ENCODE peak calls at places on chromosomes 1 and 21, in four cellular contexts. One of them, this sample, is unnamed.

GRCh38 chr1:46401964-46402626 is 8.0 kb downstream of the FAAH start:
- DNase-seq in IMR-90: peak
- DNase-seq in A549: peak
- DNase-seq in fibroblast of the aortic adventitia: peak
- DNase-seq in this sample: peak

GRCh38 chr1:22518379-22518778 is 44.9 kb upstream of the EPHA8 start:
- DNase-seq in IMR-90: peak
- DNase-seq in A549: no peak
- DNase-seq in fibroblast of the aortic adventitia: no peak
- DNase-seq in this sample: no peak

GRCh38 chr1:233543338-233544255 is 70.3 kb upstream of the KCNK1 start:
- DNase-seq in IMR-90: peak
- DNase-seq in A549: peak
- DNase-seq in fibroblast of the aortic adventitia: peak
- DNase-seq in this sample: peak

GRCh38 chr1:179298952-179299351 is 5.4 kb downstream of the SOAT1 start:
- DNase-seq in IMR-90: no peak
- DNase-seq in A549: no peak
- DNase-seq in fibroblast of the aortic adventitia: no peak
- DNase-seq in this sample: no peak

GRCh38 chr1:68819190-68819829 is 322.4 kb upstream of the DEPDC1 start:
- DNase-seq in IMR-90: peak
- DNase-seq in A549: peak
- DNase-seq in fibroblast of the aortic adventitia: peak
- DNase-seq in this sample: peak

GRCh38 chr21:43640437-43640836 is 18.9 kb downstream of the HSF2BP start:
- DNase-seq in IMR-90: no peak
- DNase-seq in A549: no peak
- DNase-seq in fibroblast of the aortic adventitia: no peak
- DNase-seq in this sample: no peak

GRCh38 chr1:164561461-164561860 is 2.5 kb downstream of the PBX1 start:
- DNase-seq in IMR-90: no peak
- DNase-seq in A549: no peak
- DNase-seq in fibroblast of the aortic adventitia: peak
- DNase-seq in this sample: peak

GRCh38 chr1:166740668-166741276 is 98.5 kb upstream of the POGK start:
- DNase-seq in IMR-90: no peak
- DNase-seq in A549: no peak
- DNase-seq in fibroblast of the aortic adventitia: peak
- DNase-seq in this sample: no peak

GRCh38 chr1:60090662-60091061 is 17.1 kb upstream of the C1orf87 start:
- DNase-seq in IMR-90: no peak
- DNase-seq in A549: no peak
- DNase-seq in fibroblast of the aortic adventitia: no peak
- DNase-seq in this sample: no peak

GRCh38 chr1:195580988-195581387 is 1027.3 kb downstream of the KCNT2 start:
- DNase-seq in IMR-90: peak
- DNase-seq in A549: no peak
- DNase-seq in fibroblast of the aortic adventitia: no peak
- DNase-seq in this sample: no peak

GRCh38 chr21:29007801-29008200 is 11.3 kb downstream of the RWDD2B start:
- DNase-seq in IMR-90: peak
- DNase-seq in A549: no peak
- DNase-seq in fibroblast of the aortic adventitia: no peak
- DNase-seq in this sample: no peak

GRCh38 chr1:193311226-193311948 is 125.0 kb upstream of the B3GALT2 start:
- DNase-seq in IMR-90: no peak
- DNase-seq in A549: no peak
- DNase-seq in fibroblast of the aortic adventitia: no peak
- DNase-seq in this sample: no peak

GRCh38 chr21:46153259-46154154 is 1.9 kb downstream of the FTCD start:
- DNase-seq in IMR-90: no peak
- DNase-seq in A549: no peak
- DNase-seq in fibroblast of the aortic adventitia: peak
- DNase-seq in this sample: no peak

GRCh38 chr1:234737915-234738314 is 127.9 kb upstream of the IRF2BP2 start:
- DNase-seq in IMR-90: no peak
- DNase-seq in A549: no peak
- DNase-seq in fibroblast of the aortic adventitia: no peak
- DNase-seq in this sample: no peak

GRCh38 chr1:119791377-119791776 is 19.9 kb downstream of the REG4 start:
- DNase-seq in IMR-90: no peak
- DNase-seq in A549: no peak
- DNase-seq in fibroblast of the aortic adventitia: no peak
- DNase-seq in this sample: no peak

GRCh38 chr1:204367956-204368355 is 8.2 kb upstream of the PLEKHA6 start:
- DNase-seq in IMR-90: no peak
- DNase-seq in A549: no peak
- DNase-seq in fibroblast of the aortic adventitia: no peak
- DNase-seq in this sample: peak

GRCh38 chr1:229887043-229887822 is 179.8 kb upstream of the GALNT2 start:
- DNase-seq in IMR-90: no peak
- DNase-seq in A549: peak
- DNase-seq in fibroblast of the aortic adventitia: no peak
- DNase-seq in this sample: no peak

GRCh38 chr1:25572708-25573590 is 29.5 kb downstream of the LDLRAP1 start:
- DNase-seq in IMR-90: peak
- DNase-seq in A549: peak
- DNase-seq in fibroblast of the aortic adventitia: peak
- DNase-seq in this sample: peak

DNA sequence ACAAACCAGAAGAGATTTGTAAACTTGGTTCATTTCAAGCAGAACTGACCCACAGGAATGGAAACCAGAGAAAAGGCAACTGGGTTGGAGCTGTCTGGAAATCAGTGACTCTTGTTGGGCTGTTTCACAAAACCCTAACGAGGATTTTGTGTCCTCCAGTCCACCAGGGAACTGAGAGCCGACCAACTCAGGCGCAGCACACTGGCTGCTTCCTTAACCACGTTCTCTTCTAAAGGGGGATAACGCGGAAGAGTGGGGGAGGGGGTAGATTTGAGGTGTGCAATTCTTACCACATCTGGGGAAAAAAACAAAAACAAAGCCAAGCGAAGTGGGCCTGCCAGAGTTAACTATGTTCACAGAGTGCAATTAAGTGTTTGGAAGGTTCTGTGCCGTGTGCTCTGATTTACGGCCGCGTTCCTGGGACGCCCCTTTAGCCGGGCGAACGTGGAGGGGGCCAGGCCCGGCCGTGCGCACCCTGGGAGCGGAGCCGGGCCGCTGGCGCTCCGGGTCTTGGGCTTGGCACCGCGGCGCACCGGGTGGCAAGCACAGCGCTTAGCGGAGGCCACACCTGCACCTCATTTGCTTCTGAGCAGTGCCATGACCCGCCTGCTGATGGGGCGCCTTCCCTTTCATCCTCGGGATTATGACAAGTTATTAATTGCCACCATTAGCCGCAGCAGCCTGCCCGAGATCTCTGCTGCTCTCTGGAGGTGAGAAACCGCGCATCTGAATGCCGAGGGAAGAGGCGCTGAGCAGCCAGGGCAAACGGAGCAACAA is 248.6 kb upstream of the FOXD3 start:
- DNase-seq in IMR-90: no peak
- DNase-seq in A549: no peak
- DNase-seq in fibroblast of the aortic adventitia: no peak
- DNase-seq in this sample: no peak
- TF ChIP-seq CTCF in IMR-90: no peak
- TF ChIP-seq CTCF in A549: no peak
- TF ChIP-seq CTCF in fibroblast of the aortic adventitia: no peak
- TF ChIP-seq CTCF in this sample: peak

GRCh38 chr1:244958593-244958992 is 94.2 kb upstream of the HNRNPU start:
- DNase-seq in IMR-90: no peak
- DNase-seq in A549: no peak
- DNase-seq in fibroblast of the aortic adventitia: no peak
- DNase-seq in this sample: no peak

GRCh38 chr1:244957122-244957521 is 92.8 kb upstream of the HNRNPU start:
- DNase-seq in IMR-90: no peak
- DNase-seq in A549: no peak
- DNase-seq in fibroblast of the aortic adventitia: no peak
- DNase-seq in this sample: no peak

GRCh38 chr1:244954358-244954757 is 90.0 kb upstream of the HNRNPU start:
- DNase-seq in IMR-90: no peak
- DNase-seq in A549: no peak
- DNase-seq in fibroblast of the aortic adventitia: no peak
- DNase-seq in this sample: no peak

GRCh38 chr1:244955661-244956060 is 91.3 kb upstream of the HNRNPU start:
- DNase-seq in IMR-90: no peak
- DNase-seq in A549: no peak
- DNase-seq in fibroblast of the aortic adventitia: no peak
- DNase-seq in this sample: no peak

GRCh38 chr1:244957525-244957924 is 93.2 kb upstream of the HNRNPU start:
- DNase-seq in IMR-90: no peak
- DNase-seq in A549: no peak
- DNase-seq in fibroblast of the aortic adventitia: no peak
- DNase-seq in this sample: no peak
- H3K4me3 ChIP-seq in IMR-90: no peak
- H3K4me3 ChIP-seq in A549: no peak
- H3K4me3 ChIP-seq in fibroblast of the aortic adventitia: no peak
- H3K4me3 ChIP-seq in this sample: no peak

GRCh38 chr1:81259620-81260411 is 540.9 kb upstream of the ADGRL2 start:
- DNase-seq in IMR-90: no peak
- DNase-seq in A549: no peak
- DNase-seq in fibroblast of the aortic adventitia: no peak
- DNase-seq in this sample: no peak

GRCh38 chr1:81252471-81253160 is 548.1 kb upstream of the ADGRL2 start:
- DNase-seq in IMR-90: no peak
- DNase-seq in A549: no peak
- DNase-seq in fibroblast of the aortic adventitia: no peak
- DNase-seq in this sample: no peak

GRCh38 chr1:81254068-81254467 is 546.7 kb upstream of the ADGRL2 start:
- DNase-seq in IMR-90: no peak
- DNase-seq in A549: no peak
- DNase-seq in fibroblast of the aortic adventitia: no peak
- DNase-seq in this sample: no peak

GRCh38 chr1:81254560-81254959 is 546.2 kb upstream of the ADGRL2 start:
- DNase-seq in IMR-90: no peak
- DNase-seq in A549: peak
- DNase-seq in fibroblast of the aortic adventitia: no peak
- DNase-seq in this sample: peak
- TF ChIP-seq CTCF in IMR-90: peak
- TF ChIP-seq CTCF in A549: no peak
- TF ChIP-seq CTCF in fibroblast of the aortic adventitia: peak
- TF ChIP-seq CTCF in this sample: peak

GRCh38 chr1:210311726-210312493 is 16.8 kb upstream of the HHAT start:
- DNase-seq in IMR-90: no peak
- DNase-seq in A549: no peak
- DNase-seq in fibroblast of the aortic adventitia: peak
- DNase-seq in this sample: peak
- H3K4me3 ChIP-seq in IMR-90: no peak
- H3K4me3 ChIP-seq in A549: peak
- H3K4me3 ChIP-seq in fibroblast of the aortic adventitia: no peak
- H3K4me3 ChIP-seq in this sample: no peak